ENCODE peak calls at places on chromosomes 6 and 20, in seven cellular contexts. E is thoracic aorta, H is endothelial cell, Q is lung, V is transverse colon, D is AG10803, I is foreskin fibroblast. S is an unnamed sample.

GRCh38 chr6:105675715-105676397 is 273.0 kb upstream of the PREP start:
- DNase-seq in E (no peak), H (no peak), Q (no peak), V (no peak), D (peak), I (peak), S (no peak)

GRCh38 chr20:4896971-4897497 is 104.3 kb downstream of the SLC23A2 start:
- DNase-seq in E (no peak), H (no peak), Q (no peak), V (no peak), D (no peak), I (no peak), S (no peak)

GRCh38 chr6:41438746-41439145 is 103.3 kb downstream of the NCR2 start:
- DNase-seq in E (no peak), H (no peak), Q (no peak), V (no peak), D (no peak), I (no peak), S (no peak)

GRCh38 chr6:43774776-43775583 is 5.0 kb downstream of the VEGFA start:
- DNase-seq in E (no peak), H (peak), Q (peak), V (peak), D (peak), I (peak), S (peak)

GRCh38 chr6:154496191-154496590 is 14.3 kb downstream of the CNKSR3 start:
- DNase-seq in E (no peak), H (no peak), Q (no peak), V (no peak), D (no peak), I (no peak), S (no peak)

GRCh38 chr6:7138921-7139358 is 31.2 kb downstream of the RREB1 start:
- DNase-seq in E (no peak), H (peak), Q (peak), V (peak), D (no peak), I (no peak), S (peak)

GRCh38 chr6:111487656-111488055 is 4.6 kb upstream of the REV3L start:
- DNase-seq in E (no peak), H (no peak), Q (no peak), V (no peak), D (peak), I (peak), S (no peak)

GRCh38 chr20:49510562-49511117 is 28.2 kb upstream of the KCNB1 start:
- DNase-seq in E (no peak), H (no peak), Q (peak), V (peak), D (peak), I (peak), S (no peak)

GRCh38 chr6:106885659-106886058 is 88.9 kb downstream of the CD24 start:
- DNase-seq in E (no peak), H (no peak), Q (no peak), V (no peak), D (no peak), I (no peak), S (no peak)

GRCh38 chr6:28940294-28940858 is 16.6 kb upstream of the TRIM27 start:
- DNase-seq in E (peak), H (peak), Q (peak), V (peak), D (no peak), I (no peak), S (peak)

GRCh38 chr6:85496009-85496579 is 46.2 kb downstream of the NT5E start:
- DNase-seq in E (no peak), H (no peak), Q (no peak), V (no peak), D (no peak), I (no peak), S (no peak)

GRCh38 chr6:20403766-20404640 is 2.3 kb downstream of the E2F3 start:
- DNase-seq in E (no peak), H (no peak), Q (no peak), V (peak), D (peak), I (peak), S (peak)

GRCh38 chr6:109787312-109787711 is 96.2 kb downstream of the FIG4 start:
- DNase-seq in E (no peak), H (no peak), Q (no peak), V (no peak), D (no peak), I (no peak), S (no peak)

GRCh38 chr20:23296841-23297701 is 53.5 kb upstream of the NXT1 start:
- DNase-seq in E (no peak), H (no peak), Q (no peak), V (no peak), D (peak), I (peak), S (no peak)

GRCh38 chr20:58457083-58457680 is 58.0 kb downstream of the APCDD1L start:
- DNase-seq in E (no peak), H (no peak), Q (no peak), V (no peak), D (peak), I (peak), S (no peak)

GRCh38 chr6:21333715-21334114 is 259.8 kb upstream of the SOX4 start:
- DNase-seq in E (no peak), H (no peak), Q (no peak), V (no peak), D (no peak), I (no peak), S (no peak)

GRCh38 chr6:164086326-164086887 is 671.9 kb downstream of the QKI start:
- DNase-seq in E (no peak), H (no peak), Q (no peak), V (no peak), D (no peak), I (no peak), S (no peak)

GRCh38 chr20:6178537-6178936 is 55.7 kb upstream of the FERMT1 start:
- DNase-seq in E (no peak), H (peak), Q (no peak), V (no peak), D (peak), I (no peak), S (no peak)

GRCh38 chr20:1894951-1895673 is at the start of gene SIRPA:
- DNase-seq in E (peak), H (peak), Q (peak), V (peak), D (peak), I (peak), S (peak)

GRCh38 chr6:143531720-143532504 is 20.4 kb upstream of the FUCA2 start:
- DNase-seq in E (no peak), H (no peak), Q (no peak), V (peak), D (no peak), I (no peak), S (no peak)

GRCh38 chr6:136922680-136922996 is 537 bp downstream of the SLC35D3 start:
- DNase-seq in E (no peak), H (no peak), Q (no peak), V (no peak), D (no peak), I (no peak), S (peak)

GRCh38 chr6:118620202-118620601 is 31.2 kb downstream of the CEP85L start:
- DNase-seq in E (no peak), H (no peak), Q (no peak), V (no peak), D (no peak), I (no peak), S (no peak)

GRCh38 chr6:25749837-25750236 is 4.7 kb upstream of the SLC17A4 start:
- DNase-seq in E (no peak), H (no peak), Q (no peak), V (no peak), D (no peak), I (no peak), S (no peak)

GRCh38 chr20:35669681-35670080 is 5.0 kb upstream of the CPNE1 start:
- DNase-seq in E (no peak), H (no peak), Q (no peak), V (no peak), D (no peak), I (no peak), S (no peak)

GRCh38 chr6:90523779-90524310 is 63.0 kb downstream of the MAP3K7 start:
- DNase-seq in E (no peak), H (no peak), Q (no peak), V (no peak), D (no peak), I (no peak), S (no peak)

GRCh38 chr6:167495506-167496391 is 170.9 kb downstream of the TTLL2 start:
- DNase-seq in E (no peak), H (no peak), Q (no peak), V (no peak), D (no peak), I (no peak), S (no peak)

GRCh38 chr20:45306431-45306982 is at the start of gene RBPJL:
- DNase-seq in E (no peak), H (peak), Q (no peak), V (no peak), D (no peak), I (no peak), S (peak)

GRCh38 chr6:121305957-121306607 is 28.2 kb downstream of the TBC1D32 start:
- DNase-seq in E (no peak), H (no peak), Q (no peak), V (no peak), D (peak), I (peak), S (peak)

GRCh38 chr6:139050770-139051313 is 22.3 kb downstream of the ABRACL start:
- DNase-seq in E (no peak), H (no peak), Q (no peak), V (no peak), D (no peak), I (no peak), S (no peak)

DNA sequence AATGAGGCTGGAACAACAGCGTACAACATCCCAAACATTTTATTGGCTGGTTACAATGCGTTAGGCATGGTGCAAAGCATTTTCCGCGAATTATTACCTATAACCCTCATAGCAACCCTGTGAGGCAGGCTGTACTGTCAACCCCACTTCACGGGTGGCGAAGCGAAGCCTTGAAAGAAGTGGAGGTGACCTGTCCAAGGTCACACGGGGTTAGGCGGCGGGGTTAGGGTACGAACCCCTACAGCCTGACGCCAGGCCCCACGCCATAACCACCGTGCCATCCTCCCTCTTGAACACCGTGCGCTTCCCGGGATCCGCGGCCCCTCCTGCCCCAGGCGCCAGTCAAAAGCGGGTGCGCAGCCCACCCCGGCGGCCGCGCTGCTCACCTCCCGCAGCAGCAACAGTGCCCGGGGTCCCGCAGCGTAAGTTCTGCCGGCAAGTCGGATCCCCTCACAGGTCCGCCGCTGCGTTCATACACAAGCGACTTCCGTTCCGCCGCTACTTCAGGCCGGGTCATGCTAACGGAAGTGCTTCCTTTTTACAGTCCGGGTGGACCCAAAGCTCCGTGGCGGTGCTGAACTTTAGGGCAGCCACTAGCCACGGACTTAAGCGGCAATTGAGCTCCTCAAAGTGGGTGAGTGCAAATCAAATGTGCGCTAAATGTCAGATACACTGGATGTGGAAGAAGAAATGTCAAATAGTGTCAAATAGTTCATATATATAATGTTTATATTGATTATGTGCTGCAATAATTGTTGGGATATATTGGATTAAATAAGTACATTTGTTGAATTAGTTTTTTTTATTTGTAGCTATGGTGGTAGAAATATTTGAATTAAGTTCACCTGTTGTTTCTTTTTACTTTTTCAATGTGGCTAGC is at the start of gene CDK5RAP1:
- DNase-seq in E (peak), H (peak), Q (peak), V (peak), D (peak), I (peak), S (peak)
- TF ChIP-seq CTCF in E (no peak), H (no peak), Q (no peak), V (no peak), D (no peak), I (no peak), S (no peak)

GRCh38 chr6:17292600-17293133 is 11.5 kb downstream of the RBM24 start:
- DNase-seq in E (no peak), H (no peak), Q (no peak), V (no peak), D (no peak), I (no peak), S (no peak)

GRCh38 chr6:17289491-17290106 is 8.4 kb downstream of the RBM24 start:
- DNase-seq in E (peak), H (no peak), Q (peak), V (peak), D (peak), I (no peak), S (no peak)

GRCh38 chr6:17293395-17293794 is 12.2 kb downstream of the RBM24 start:
- DNase-seq in E (no peak), H (no peak), Q (no peak), V (no peak), D (no peak), I (no peak), S (no peak)

GRCh38 chr6:17297261-17298080 is 16.3 kb downstream of the RBM24 start:
- DNase-seq in E (no peak), H (no peak), Q (no peak), V (no peak), D (no peak), I (no peak), S (no peak)

GRCh38 chr6:17291778-17292177 is 10.6 kb downstream of the RBM24 start:
- DNase-seq in E (no peak), H (no peak), Q (no peak), V (no peak), D (no peak), I (no peak), S (no peak)
- TF ChIP-seq CTCF in E (no peak), H (no peak), Q (no peak), V (no peak), D (no peak), I (no peak), S (no peak)

GRCh38 chr6:2828629-2829028 is 13.0 kb downstream of the SERPINB1 start:
- DNase-seq in E (no peak), H (no peak), Q (no peak), V (no peak), D (no peak), I (no peak), S (no peak)

GRCh38 chr6:2830183-2830582 is 11.5 kb downstream of the SERPINB1 start:
- DNase-seq in E (no peak), H (no peak), Q (no peak), V (no peak), D (no peak), I (no peak), S (no peak)

GRCh38 chr6:2831392-2831791 is 10.3 kb downstream of the SERPINB1 start:
- DNase-seq in E (no peak), H (no peak), Q (no peak), V (no peak), D (no peak), I (no peak), S (no peak)

GRCh38 chr6:2827112-2827511 is 14.6 kb downstream of the SERPINB1 start:
- DNase-seq in E (no peak), H (no peak), Q (peak), V (no peak), D (no peak), I (no peak), S (no peak)

GRCh38 chr6:2829253-2829652 is 12.4 kb downstream of the SERPINB1 start:
- DNase-seq in E (no peak), H (no peak), Q (no peak), V (no peak), D (no peak), I (no peak), S (no peak)
- TF ChIP-seq CTCF in E (no peak), H (no peak), Q (no peak), V (no peak), D (no peak), I (no peak), S (no peak)

GRCh38 chr6:52694404-52694803 is 23.5 kb downstream of the TMEM14A start:
- DNase-seq in E (no peak), H (no peak), Q (no peak), V (no peak), D (no peak), I (no peak), S (no peak)

GRCh38 chr6:52689857-52690256 is 18.9 kb downstream of the TMEM14A start:
- DNase-seq in E (no peak), H (no peak), Q (no peak), V (no peak), D (no peak), I (no peak), S (no peak)

GRCh38 chr6:52693777-52694176 is 22.9 kb downstream of the TMEM14A start:
- DNase-seq in E (no peak), H (no peak), Q (no peak), V (no peak), D (no peak), I (no peak), S (no peak)

GRCh38 chr6:52686878-52687699 is 16.2 kb downstream of the TMEM14A start:
- DNase-seq in E (no peak), H (no peak), Q (no peak), V (no peak), D (peak), I (no peak), S (no peak)

GRCh38 chr6:52691718-52692117 is 20.8 kb downstream of the TMEM14A start:
- DNase-seq in E (no peak), H (no peak), Q (no peak), V (no peak), D (peak), I (no peak), S (no peak)
- TF ChIP-seq CTCF in E (no peak), H (no peak), Q (no peak), V (no peak), D (peak), I (no peak), S (no peak)

GRCh38 chr6:82823361-82823760 is 242.3 kb downstream of the UBE3D start:
- DNase-seq in E (no peak), H (no peak), Q (no peak), V (no peak), D (no peak), I (no peak), S (no peak)
- TF ChIP-seq CTCF in E (no peak), H (no peak), Q (no peak), V (no peak), D (no peak), I (no peak), S (no peak)

S was measured in Calu3.